ENCODE peak calls at places on chromosomes 11 and 22, in eight cellular contexts. B is stimulated activated CD8-positive, alpha-beta memory T cell treated with anti-CD3 and anti-CD28 coated beads, Interleukin-4, amount 100 ng/mL, for 48 hours; K is DND-41; X is mucosa of descending colon; F is renal cortical epithelial cell; I is mucosa of gallbladder; M is NCI-H187; N is EL. Z is an unnamed sample.

GRCh38 chr11:19345519-19345847 is 104.7 kb upstream of the E2F8 start:
- DNase-seq in B (no peak), K (no peak), X (no peak), F (no peak), I (no peak), M (no peak), N (peak), Z (no peak)

GRCh38 chr11:134656861-134657540 is 245.0 kb upstream of the B3GAT1 start:
- DNase-seq in B (peak), K (peak), X (no peak), F (no peak), I (peak), M (no peak), N (no peak), Z (no peak)

GRCh38 chr22:30301995-30302809 is 12.9 kb upstream of the CASTOR1 start:
- DNase-seq in B (no peak), K (no peak), X (peak), F (peak), I (no peak), M (no peak), N (peak), Z (peak)

GRCh38 chr22:20021196-20022181 is 579 bp downstream of the TANGO2 start:
- DNase-seq in B (peak), K (peak), X (no peak), F (peak), I (peak), M (no peak), N (peak), Z (no peak)

GRCh38 chr11:46969379-46969778 is 32.8 kb downstream of the CSTPP1 start:
- DNase-seq in B (no peak), K (no peak), X (no peak), F (no peak), I (no peak), M (no peak), N (no peak), Z (no peak)

GRCh38 chr22:36569999-36570398 is 41.0 kb upstream of the EIF3D start:
- DNase-seq in B (no peak), K (no peak), X (no peak), F (no peak), I (no peak), M (no peak), N (peak), Z (peak)

GRCh38 chr11:10454902-10455631 is at the start of gene AMPD3:
- DNase-seq in B (peak), K (no peak), X (no peak), F (peak), I (no peak), M (peak), N (peak), Z (peak)

GRCh38 chr22:43118953-43119458 is 8.5 kb downstream of the BIK start:
- DNase-seq in B (no peak), K (no peak), X (peak), F (no peak), I (no peak), M (no peak), N (no peak), Z (no peak)

GRCh38 chr11:58506935-58507334 is 970 bp downstream of the OR5B21 start:
- DNase-seq in B (no peak), K (no peak), X (no peak), F (no peak), I (no peak), M (no peak), N (no peak), Z (no peak)

GRCh38 chr11:17683378-17684161 is 35.8 kb upstream of the MYOD1 start:
- DNase-seq in B (no peak), K (no peak), X (no peak), F (peak), I (peak), M (no peak), N (peak), Z (peak)

GRCh38 chr11:4511846-4512245 is 29.4 kb downstream of the OR52K1 start:
- DNase-seq in B (no peak), K (no peak), X (no peak), F (peak), I (no peak), M (no peak), N (no peak), Z (peak)

GRCh38 chr11:65112551-65113360 is 1.1 kb downstream of the TM7SF2 start:
- DNase-seq in B (peak), K (peak), X (peak), F (no peak), I (peak), M (peak), N (peak), Z (no peak)

GRCh38 chr11:124801014-124801413 is 808 bp upstream of the MSANTD2 start:
- DNase-seq in B (no peak), K (no peak), X (no peak), F (peak), I (no peak), M (no peak), N (peak), Z (peak)

GRCh38 chr11:30889116-30889765 is 303.1 kb upstream of the MPPED2 start:
- DNase-seq in B (no peak), K (no peak), X (no peak), F (peak), I (no peak), M (no peak), N (no peak), Z (peak)

GRCh38 chr11:123362941-123363340 is 67.1 kb upstream of the GRAMD1B start:
- DNase-seq in B (no peak), K (no peak), X (no peak), F (no peak), I (no peak), M (no peak), N (no peak), Z (no peak)

Z was measured in bronchial epithelial cell.